ENCODE peak calls at places on chromosomes 3 and 15, in six cellular contexts. One of them, this sample, is unnamed. For H3K36me3, the result is how much of the 10 kb centered on the place peaks cover.

GRCh38 chr15:65980824-65981456 is 111.6 kb downstream of the RAB11A start:
- DNase-seq in CD8-positive, alpha-beta T cell: peak
- DNase-seq in uterus: no peak
- DNase-seq in heart right ventricle: peak
- DNase-seq in spleen: no peak
- DNase-seq in sigmoid colon: no peak
- DNase-seq in this sample: peak

GRCh38 chr15:69744421-69745162 is 292.0 kb downstream of the RPLP1 start:
- DNase-seq in CD8-positive, alpha-beta T cell: no peak
- DNase-seq in uterus: no peak
- DNase-seq in heart right ventricle: no peak
- DNase-seq in spleen: no peak
- DNase-seq in sigmoid colon: no peak
- DNase-seq in this sample: no peak

GRCh38 chr15:58260186-58260910 is 122.2 kb downstream of the AQP9 start:
- DNase-seq in CD8-positive, alpha-beta T cell: no peak
- DNase-seq in uterus: no peak
- DNase-seq in heart right ventricle: no peak
- DNase-seq in spleen: no peak
- DNase-seq in sigmoid colon: no peak
- DNase-seq in this sample: no peak

GRCh38 chr3:40120816-40121215 is 188.7 kb upstream of the EIF1B start:
- DNase-seq in CD8-positive, alpha-beta T cell: no peak
- DNase-seq in uterus: no peak
- DNase-seq in heart right ventricle: no peak
- DNase-seq in spleen: no peak
- DNase-seq in sigmoid colon: no peak
- DNase-seq in this sample: peak

GRCh38 chr3:158748237-158748828 is 16.1 kb upstream of the RARRES1 start:
- DNase-seq in CD8-positive, alpha-beta T cell: no peak
- DNase-seq in uterus: no peak
- DNase-seq in heart right ventricle: peak
- DNase-seq in spleen: no peak
- DNase-seq in sigmoid colon: no peak
- DNase-seq in this sample: peak

GRCh38 chr15:68558318-68559305 is 20.2 kb upstream of the CORO2B start:
- DNase-seq in CD8-positive, alpha-beta T cell: no peak
- DNase-seq in uterus: no peak
- DNase-seq in heart right ventricle: no peak
- DNase-seq in spleen: peak
- DNase-seq in sigmoid colon: peak
- DNase-seq in this sample: peak

GRCh38 chr3:51896607-51897305 is 6.4 kb downstream of the IQCF1 start:
- DNase-seq in CD8-positive, alpha-beta T cell: no peak
- DNase-seq in uterus: no peak
- DNase-seq in heart right ventricle: no peak
- DNase-seq in spleen: no peak
- DNase-seq in sigmoid colon: no peak
- DNase-seq in this sample: no peak

GRCh38 chr15:95630683-95631082 is 699.8 kb upstream of the NR2F2 start:
- DNase-seq in CD8-positive, alpha-beta T cell: no peak
- DNase-seq in uterus: no peak
- DNase-seq in heart right ventricle: no peak
- DNase-seq in spleen: no peak
- DNase-seq in sigmoid colon: no peak
- DNase-seq in this sample: no peak

GRCh38 chr15:58380280-58380945 is 51.4 kb upstream of the LIPC start:
- DNase-seq in CD8-positive, alpha-beta T cell: no peak
- DNase-seq in uterus: no peak
- DNase-seq in heart right ventricle: no peak
- DNase-seq in spleen: no peak
- DNase-seq in sigmoid colon: no peak
- DNase-seq in this sample: no peak

GRCh38 chr15:65731926-65732325 is 60.2 kb downstream of the DENND4A start:
- DNase-seq in CD8-positive, alpha-beta T cell: no peak
- DNase-seq in uterus: no peak
- DNase-seq in heart right ventricle: no peak
- DNase-seq in spleen: no peak
- DNase-seq in sigmoid colon: no peak
- DNase-seq in this sample: no peak

GRCh38 chr3:43465109-43465508 is 156.7 kb downstream of the ANO10 start:
- DNase-seq in CD8-positive, alpha-beta T cell: no peak
- DNase-seq in uterus: no peak
- DNase-seq in heart right ventricle: no peak
- DNase-seq in spleen: no peak
- DNase-seq in sigmoid colon: no peak
- DNase-seq in this sample: no peak

GRCh38 chr3:76500746-76501275 is 539.1 kb upstream of the ROBO2 start:
- DNase-seq in CD8-positive, alpha-beta T cell: no peak
- DNase-seq in uterus: no peak
- DNase-seq in heart right ventricle: no peak
- DNase-seq in spleen: no peak
- DNase-seq in sigmoid colon: no peak
- DNase-seq in this sample: no peak

GRCh38 chr15:89199734-89200133 is 21.6 kb downstream of the RLBP1 start:
- DNase-seq in CD8-positive, alpha-beta T cell: no peak
- DNase-seq in uterus: no peak
- DNase-seq in heart right ventricle: peak
- DNase-seq in spleen: no peak
- DNase-seq in sigmoid colon: no peak
- DNase-seq in this sample: no peak

GRCh38 chr3:86938706-86939105 is 52.2 kb downstream of the VGLL3 start:
- DNase-seq in CD8-positive, alpha-beta T cell: no peak
- DNase-seq in uterus: no peak
- DNase-seq in heart right ventricle: no peak
- DNase-seq in spleen: no peak
- DNase-seq in sigmoid colon: no peak
- DNase-seq in this sample: no peak

GRCh38 chr3:86937306-86937791 is 53.6 kb downstream of the VGLL3 start:
- DNase-seq in CD8-positive, alpha-beta T cell: no peak
- DNase-seq in uterus: peak
- DNase-seq in heart right ventricle: peak
- DNase-seq in spleen: no peak
- DNase-seq in sigmoid colon: peak
- DNase-seq in this sample: peak

GRCh38 chr3:86938305-86938704 is 52.6 kb downstream of the VGLL3 start:
- DNase-seq in CD8-positive, alpha-beta T cell: no peak
- DNase-seq in uterus: no peak
- DNase-seq in heart right ventricle: no peak
- DNase-seq in spleen: no peak
- DNase-seq in sigmoid colon: no peak
- DNase-seq in this sample: no peak

GRCh38 chr3:86930831-86931230 is 60.1 kb downstream of the VGLL3 start:
- DNase-seq in CD8-positive, alpha-beta T cell: no peak
- DNase-seq in uterus: no peak
- DNase-seq in heart right ventricle: no peak
- DNase-seq in spleen: no peak
- DNase-seq in sigmoid colon: no peak
- DNase-seq in this sample: no peak

DNA sequence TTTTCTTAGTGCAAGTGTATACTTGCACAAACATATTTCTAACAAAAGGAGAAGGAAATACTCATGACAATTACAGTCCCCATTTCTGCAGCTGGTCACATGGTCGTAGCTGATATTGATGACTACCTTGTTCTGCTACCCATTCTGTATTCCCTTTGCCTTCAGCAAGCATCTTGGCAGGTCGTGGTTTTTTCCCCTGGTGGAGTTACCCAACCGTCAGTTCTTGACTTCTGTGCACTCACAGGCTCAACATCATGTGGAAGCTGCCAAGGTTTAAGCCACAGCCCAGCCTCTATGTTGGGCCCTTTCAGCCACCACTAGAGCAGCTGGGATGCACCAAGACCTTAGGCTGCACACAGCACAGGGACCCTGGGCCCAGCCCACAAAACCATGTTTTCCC is 56.1 kb downstream of the VGLL3 start:
- DNase-seq in CD8-positive, alpha-beta T cell: no peak
- DNase-seq in uterus: no peak
- DNase-seq in heart right ventricle: no peak
- DNase-seq in spleen: no peak
- DNase-seq in sigmoid colon: no peak
- DNase-seq in this sample: no peak
- TF ChIP-seq CTCF in CD8-positive, alpha-beta T cell: no peak
- TF ChIP-seq CTCF in uterus: no peak
- TF ChIP-seq CTCF in heart right ventricle: no peak
- TF ChIP-seq CTCF in spleen: no peak
- TF ChIP-seq CTCF in sigmoid colon: no peak
- TF ChIP-seq CTCF in this sample: no peak

DNA sequence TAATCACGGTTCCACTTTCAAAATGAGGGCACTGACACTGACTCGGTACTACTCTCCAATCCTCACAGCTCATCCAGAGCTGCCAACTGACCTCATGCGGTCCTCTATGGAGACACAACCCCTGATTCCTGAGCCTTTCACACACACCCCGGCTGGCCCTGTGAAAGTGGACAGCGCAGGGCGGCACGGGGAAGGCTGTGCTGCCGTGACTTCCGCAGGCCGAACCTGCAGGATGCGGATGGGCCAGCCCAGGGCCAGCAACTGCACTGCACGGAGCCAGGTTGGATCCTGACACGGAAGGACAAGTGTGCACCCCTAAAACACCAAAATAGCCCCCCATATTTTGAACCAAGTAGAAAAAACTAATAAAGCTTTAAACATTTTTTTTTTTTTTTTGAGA is 41.0 kb downstream of the IQSEC1 start:
- DNase-seq in CD8-positive, alpha-beta T cell: no peak
- DNase-seq in uterus: no peak
- DNase-seq in heart right ventricle: no peak
- DNase-seq in spleen: peak
- DNase-seq in sigmoid colon: no peak
- DNase-seq in this sample: no peak
- H3K36me3 ChIP-seq in CD8-positive, alpha-beta T cell: under half
- H3K36me3 ChIP-seq in uterus: under half
- H3K36me3 ChIP-seq in heart right ventricle: under half
- H3K36me3 ChIP-seq in spleen: under half
- H3K36me3 ChIP-seq in sigmoid colon: under half
- H3K36me3 ChIP-seq in this sample: under half

GRCh38 chr3:110495201-110495927 is 576.3 kb upstream of the NECTIN3 start:
- DNase-seq in CD8-positive, alpha-beta T cell: no peak
- DNase-seq in uterus: no peak
- DNase-seq in heart right ventricle: no peak
- DNase-seq in spleen: no peak
- DNase-seq in sigmoid colon: no peak
- DNase-seq in this sample: no peak
- TF ChIP-seq CTCF in CD8-positive, alpha-beta T cell: no peak
- TF ChIP-seq CTCF in uterus: no peak
- TF ChIP-seq CTCF in heart right ventricle: no peak
- TF ChIP-seq CTCF in spleen: no peak
- TF ChIP-seq CTCF in sigmoid colon: no peak
- TF ChIP-seq CTCF in this sample: no peak

DNA sequence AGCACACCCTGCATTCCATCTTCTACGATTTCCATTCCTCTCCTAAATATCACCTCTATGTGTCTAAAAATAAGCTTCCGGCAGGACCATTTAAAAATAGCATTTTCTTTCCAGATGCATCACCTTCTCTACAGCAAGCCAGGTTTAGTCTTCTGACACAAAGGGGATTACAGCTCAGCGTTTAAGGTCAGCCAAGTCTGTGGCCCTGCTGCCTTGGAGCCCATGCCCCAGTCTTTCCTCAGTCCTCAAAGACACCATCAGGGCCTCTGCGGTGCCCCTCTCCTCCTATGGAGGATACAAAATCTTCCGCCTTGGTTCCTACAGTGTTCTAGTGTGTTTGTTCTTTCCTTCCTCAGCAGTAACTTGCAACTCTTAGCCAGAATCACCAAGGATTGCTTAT is 3.8 kb downstream of the SELENOS start:
- DNase-seq in CD8-positive, alpha-beta T cell: no peak
- DNase-seq in uterus: no peak
- DNase-seq in heart right ventricle: no peak
- DNase-seq in spleen: no peak
- DNase-seq in sigmoid colon: no peak
- DNase-seq in this sample: no peak
- H3K36me3 ChIP-seq in CD8-positive, alpha-beta T cell: under half
- H3K36me3 ChIP-seq in uterus: under half
- H3K36me3 ChIP-seq in heart right ventricle: half or more
- H3K36me3 ChIP-seq in spleen: under half
- H3K36me3 ChIP-seq in sigmoid colon: under half
- H3K36me3 ChIP-seq in this sample: half or more

GRCh38 chr3:153513236-153513635 is 351.2 kb downstream of the RAP2B start:
- DNase-seq in CD8-positive, alpha-beta T cell: no peak
- DNase-seq in uterus: no peak
- DNase-seq in heart right ventricle: no peak
- DNase-seq in spleen: no peak
- DNase-seq in sigmoid colon: no peak
- DNase-seq in this sample: no peak
- TF ChIP-seq CTCF in CD8-positive, alpha-beta T cell: peak
- TF ChIP-seq CTCF in uterus: no peak
- TF ChIP-seq CTCF in heart right ventricle: no peak
- TF ChIP-seq CTCF in spleen: peak
- TF ChIP-seq CTCF in sigmoid colon: no peak
- TF ChIP-seq CTCF in this sample: no peak

DNA sequence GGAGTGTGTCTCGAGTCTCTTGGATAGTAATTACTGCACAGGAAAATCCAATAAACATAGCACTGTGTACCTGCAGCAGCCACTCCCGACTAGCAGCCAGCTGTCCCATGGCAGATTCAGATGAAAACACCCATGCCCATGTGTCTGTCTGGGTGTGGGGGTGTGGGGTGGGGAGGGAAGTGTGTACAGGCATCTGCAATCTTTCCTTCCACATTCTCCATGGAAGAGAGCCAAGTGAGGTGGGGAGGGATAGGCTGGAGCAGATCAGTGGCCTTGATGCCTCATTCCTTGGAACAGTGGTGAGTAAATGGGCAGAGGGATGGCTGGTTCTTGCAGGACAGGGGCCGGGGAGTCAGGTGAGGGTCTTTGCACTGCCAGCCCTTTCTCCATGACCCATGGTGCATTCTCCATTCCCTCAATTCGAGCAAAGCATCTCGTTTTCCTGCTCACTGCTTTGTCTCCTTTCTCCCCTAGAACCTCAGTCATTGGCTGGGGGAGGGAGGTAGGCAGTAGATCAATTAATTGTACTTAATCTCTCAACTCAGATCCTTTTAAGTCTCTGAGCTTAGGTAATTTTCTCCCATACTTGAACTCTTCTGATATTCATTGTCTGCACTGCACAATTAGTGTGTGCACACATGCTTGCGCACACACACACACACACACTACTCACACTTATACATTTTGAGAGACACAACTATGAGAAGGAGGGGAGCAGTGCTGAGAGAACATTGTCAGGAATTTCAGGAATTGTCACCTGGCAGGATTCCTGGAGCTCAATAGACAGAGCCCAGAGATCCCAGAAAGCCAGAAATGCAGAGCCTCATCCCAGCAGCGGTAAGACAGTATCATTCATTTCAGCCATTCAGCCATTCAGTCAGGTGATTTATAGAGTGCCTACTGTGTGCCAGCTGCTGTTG is 31.8 kb downstream of the PDIA5 start:
- DNase-seq in CD8-positive, alpha-beta T cell: no peak
- DNase-seq in uterus: no peak
- DNase-seq in heart right ventricle: no peak
- DNase-seq in spleen: peak
- DNase-seq in sigmoid colon: no peak
- DNase-seq in this sample: peak
- H3K36me3 ChIP-seq in CD8-positive, alpha-beta T cell: under half
- H3K36me3 ChIP-seq in uterus: under half
- H3K36me3 ChIP-seq in heart right ventricle: under half
- H3K36me3 ChIP-seq in spleen: under half
- H3K36me3 ChIP-seq in sigmoid colon: under half
- H3K36me3 ChIP-seq in this sample: under half

This sample was measured in adrenal gland.